ENCODE peak calls at places on chromosomes 3 and 15, in five cellular contexts. One of them, this sample, is unnamed.

GRCh38 chr15:25777047-25777446 is 86.1 kb downstream of the ATP10A start:
- DNase-seq in SK-N-SH: no peak
- DNase-seq in A549: no peak
- DNase-seq in GM12878: no peak
- DNase-seq in IMR-90: no peak
- DNase-seq in this sample: no peak

GRCh38 chr3:129422897-129423296 is 5.5 kb downstream of the EFCAB12 start:
- DNase-seq in SK-N-SH: no peak
- DNase-seq in A549: no peak
- DNase-seq in GM12878: no peak
- DNase-seq in IMR-90: no peak
- DNase-seq in this sample: no peak

GRCh38 chr15:74134387-74135027 is 4.1 kb downstream of the ISLR2 start:
- DNase-seq in SK-N-SH: no peak
- DNase-seq in A549: peak
- DNase-seq in GM12878: no peak
- DNase-seq in IMR-90: peak
- DNase-seq in this sample: no peak

GRCh38 chr15:56240390-56240789 is 3.3 kb downstream of the RFX7 start:
- DNase-seq in SK-N-SH: no peak
- DNase-seq in A549: no peak
- DNase-seq in GM12878: no peak
- DNase-seq in IMR-90: no peak
- DNase-seq in this sample: no peak

GRCh38 chr15:79332824-79333510 is 22.1 kb downstream of the TMED3 start:
- DNase-seq in SK-N-SH: no peak
- DNase-seq in A549: no peak
- DNase-seq in GM12878: no peak
- DNase-seq in IMR-90: no peak
- DNase-seq in this sample: no peak

GRCh38 chr15:75065851-75066509 is 42.6 kb downstream of the PPCDC start:
- DNase-seq in SK-N-SH: no peak
- DNase-seq in A549: no peak
- DNase-seq in GM12878: no peak
- DNase-seq in IMR-90: no peak
- DNase-seq in this sample: peak

GRCh38 chr15:43440721-43441281 is 52.2 kb downstream of the TP53BP1 start:
- DNase-seq in SK-N-SH: peak
- DNase-seq in A549: peak
- DNase-seq in GM12878: peak
- DNase-seq in IMR-90: peak
- DNase-seq in this sample: peak

GRCh38 chr15:67915374-67916050 is 75.7 kb upstream of the RNU6-1 start:
- DNase-seq in SK-N-SH: no peak
- DNase-seq in A549: peak
- DNase-seq in GM12878: no peak
- DNase-seq in IMR-90: no peak
- DNase-seq in this sample: no peak

GRCh38 chr15:43516185-43516584 is 1.2 kb upstream of the MAP1A start:
- DNase-seq in SK-N-SH: no peak
- DNase-seq in A549: no peak
- DNase-seq in GM12878: no peak
- DNase-seq in IMR-90: no peak
- DNase-seq in this sample: no peak

GRCh38 chr3:35739181-35739809 is 100.0 kb downstream of the ARPP21 start:
- DNase-seq in SK-N-SH: no peak
- DNase-seq in A549: no peak
- DNase-seq in GM12878: no peak
- DNase-seq in IMR-90: no peak
- DNase-seq in this sample: no peak

GRCh38 chr15:51861557-51862350 is 32.3 kb downstream of the TMOD3 start:
- DNase-seq in SK-N-SH: no peak
- DNase-seq in A549: no peak
- DNase-seq in GM12878: no peak
- DNase-seq in IMR-90: no peak
- DNase-seq in this sample: no peak

GRCh38 chr3:72036899-72037298 is 252.0 kb upstream of the PROK2 start:
- DNase-seq in SK-N-SH: no peak
- DNase-seq in A549: no peak
- DNase-seq in GM12878: no peak
- DNase-seq in IMR-90: peak
- DNase-seq in this sample: no peak

GRCh38 chr3:14914777-14915113 is 32.6 kb upstream of the NR2C2 start:
- DNase-seq in SK-N-SH: peak
- DNase-seq in A549: no peak
- DNase-seq in GM12878: no peak
- DNase-seq in IMR-90: no peak
- DNase-seq in this sample: no peak

GRCh38 chr3:191066669-191067068 is 132.4 kb upstream of the OSTN start:
- DNase-seq in SK-N-SH: no peak
- DNase-seq in A549: peak
- DNase-seq in GM12878: peak
- DNase-seq in IMR-90: peak
- DNase-seq in this sample: no peak

GRCh38 chr3:146505496-146505895 is 36.1 kb upstream of the PLSCR2 start:
- DNase-seq in SK-N-SH: no peak
- DNase-seq in A549: no peak
- DNase-seq in GM12878: no peak
- DNase-seq in IMR-90: no peak
- DNase-seq in this sample: no peak

GRCh38 chr15:68823561-68823960 is 2.9 kb upstream of the ANP32A start:
- DNase-seq in SK-N-SH: no peak
- DNase-seq in A549: no peak
- DNase-seq in GM12878: no peak
- DNase-seq in IMR-90: no peak
- DNase-seq in this sample: no peak

GRCh38 chr3:52490938-52491526 is 4.1 kb upstream of the STAB1 start:
- DNase-seq in SK-N-SH: no peak
- DNase-seq in A549: no peak
- DNase-seq in GM12878: no peak
- DNase-seq in IMR-90: peak
- DNase-seq in this sample: no peak

GRCh38 chr3:74267126-74267525 is 347.3 kb downstream of the CNTN3 start:
- DNase-seq in SK-N-SH: no peak
- DNase-seq in A549: no peak
- DNase-seq in GM12878: no peak
- DNase-seq in IMR-90: peak
- DNase-seq in this sample: no peak

GRCh38 chr15:44183363-44183762 is 11.7 kb downstream of the FRMD5 start:
- DNase-seq in SK-N-SH: no peak
- DNase-seq in A549: no peak
- DNase-seq in GM12878: no peak
- DNase-seq in IMR-90: no peak
- DNase-seq in this sample: no peak

GRCh38 chr15:41047474-41047873 is 68.6 kb downstream of the INO80 start:
- DNase-seq in SK-N-SH: no peak
- DNase-seq in A549: no peak
- DNase-seq in GM12878: no peak
- DNase-seq in IMR-90: no peak
- DNase-seq in this sample: no peak

GRCh38 chr3:116179091-116179490 is 266.2 kb downstream of the LSAMP start:
- DNase-seq in SK-N-SH: no peak
- DNase-seq in A549: no peak
- DNase-seq in GM12878: no peak
- DNase-seq in IMR-90: peak
- DNase-seq in this sample: no peak

GRCh38 chr15:90067953-90068613 is 34.2 kb downstream of the IDH2 start:
- DNase-seq in SK-N-SH: no peak
- DNase-seq in A549: no peak
- DNase-seq in GM12878: no peak
- DNase-seq in IMR-90: no peak
- DNase-seq in this sample: no peak

GRCh38 chr3:77412591-77412990 is 372.7 kb downstream of the ROBO2 start:
- DNase-seq in SK-N-SH: no peak
- DNase-seq in A549: no peak
- DNase-seq in GM12878: no peak
- DNase-seq in IMR-90: no peak
- DNase-seq in this sample: no peak

GRCh38 chr15:95741830-95742229 is 588.7 kb upstream of the NR2F2 start:
- DNase-seq in SK-N-SH: no peak
- DNase-seq in A549: no peak
- DNase-seq in GM12878: no peak
- DNase-seq in IMR-90: no peak
- DNase-seq in this sample: no peak

GRCh38 chr15:50228866-50229265 is 36.7 kb downstream of the HDC start:
- DNase-seq in SK-N-SH: no peak
- DNase-seq in A549: no peak
- DNase-seq in GM12878: no peak
- DNase-seq in IMR-90: no peak
- DNase-seq in this sample: no peak

GRCh38 chr3:32487781-32488526 is 14.7 kb downstream of the CMTM6 start:
- DNase-seq in SK-N-SH: no peak
- DNase-seq in A549: no peak
- DNase-seq in GM12878: no peak
- DNase-seq in IMR-90: no peak
- DNase-seq in this sample: no peak

GRCh38 chr3:62757045-62757444 is 118.2 kb downstream of the CADPS start:
- DNase-seq in SK-N-SH: no peak
- DNase-seq in A549: no peak
- DNase-seq in GM12878: no peak
- DNase-seq in IMR-90: no peak
- DNase-seq in this sample: no peak

DNA sequence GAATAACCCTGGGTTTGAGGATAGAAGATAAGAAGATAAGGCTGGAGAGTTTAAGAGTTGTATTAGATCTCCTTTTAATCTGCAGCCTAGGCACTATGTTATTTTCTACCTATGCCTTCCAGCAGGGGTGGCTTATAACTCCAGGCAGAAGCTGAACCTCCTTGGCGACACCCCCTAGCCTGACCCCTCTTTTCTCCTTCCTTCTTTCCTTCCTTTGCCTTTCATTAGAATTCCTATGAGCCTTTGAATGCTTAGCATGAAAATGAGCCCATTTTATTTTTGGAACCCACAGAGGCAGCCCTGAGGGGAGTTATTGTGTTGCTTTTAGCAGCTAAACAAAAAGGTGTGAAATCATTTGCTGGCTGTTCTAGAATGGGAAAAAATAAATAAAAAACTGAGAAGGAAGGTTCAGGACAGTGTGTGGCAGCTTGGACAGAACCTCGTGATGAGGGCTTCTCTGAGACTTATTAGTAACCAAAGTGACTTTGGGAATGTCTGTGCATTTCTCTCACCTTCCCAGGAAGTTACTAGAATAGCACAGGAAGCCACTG is 164.6 kb upstream of the ICE2 start:
- DNase-seq in SK-N-SH: no peak
- DNase-seq in A549: no peak
- DNase-seq in GM12878: no peak
- DNase-seq in IMR-90: no peak
- DNase-seq in this sample: no peak
- TF ChIP-seq RCOR1 in SK-N-SH: no peak
- TF ChIP-seq RCOR1 in A549: no peak
- TF ChIP-seq RCOR1 in GM12878: no peak
- TF ChIP-seq RCOR1 in IMR-90: no peak
- TF ChIP-seq RCOR1 in this sample: no peak

GRCh38 chr15:63495780-63496179 is 8.6 kb upstream of the USP3 start:
- DNase-seq in SK-N-SH: peak
- DNase-seq in A549: no peak
- DNase-seq in GM12878: no peak
- DNase-seq in IMR-90: no peak
- DNase-seq in this sample: no peak
- TF ChIP-seq RCOR1 in SK-N-SH: no peak
- TF ChIP-seq RCOR1 in A549: no peak
- TF ChIP-seq RCOR1 in GM12878: no peak
- TF ChIP-seq RCOR1 in IMR-90: no peak
- TF ChIP-seq RCOR1 in this sample: no peak

DNA sequence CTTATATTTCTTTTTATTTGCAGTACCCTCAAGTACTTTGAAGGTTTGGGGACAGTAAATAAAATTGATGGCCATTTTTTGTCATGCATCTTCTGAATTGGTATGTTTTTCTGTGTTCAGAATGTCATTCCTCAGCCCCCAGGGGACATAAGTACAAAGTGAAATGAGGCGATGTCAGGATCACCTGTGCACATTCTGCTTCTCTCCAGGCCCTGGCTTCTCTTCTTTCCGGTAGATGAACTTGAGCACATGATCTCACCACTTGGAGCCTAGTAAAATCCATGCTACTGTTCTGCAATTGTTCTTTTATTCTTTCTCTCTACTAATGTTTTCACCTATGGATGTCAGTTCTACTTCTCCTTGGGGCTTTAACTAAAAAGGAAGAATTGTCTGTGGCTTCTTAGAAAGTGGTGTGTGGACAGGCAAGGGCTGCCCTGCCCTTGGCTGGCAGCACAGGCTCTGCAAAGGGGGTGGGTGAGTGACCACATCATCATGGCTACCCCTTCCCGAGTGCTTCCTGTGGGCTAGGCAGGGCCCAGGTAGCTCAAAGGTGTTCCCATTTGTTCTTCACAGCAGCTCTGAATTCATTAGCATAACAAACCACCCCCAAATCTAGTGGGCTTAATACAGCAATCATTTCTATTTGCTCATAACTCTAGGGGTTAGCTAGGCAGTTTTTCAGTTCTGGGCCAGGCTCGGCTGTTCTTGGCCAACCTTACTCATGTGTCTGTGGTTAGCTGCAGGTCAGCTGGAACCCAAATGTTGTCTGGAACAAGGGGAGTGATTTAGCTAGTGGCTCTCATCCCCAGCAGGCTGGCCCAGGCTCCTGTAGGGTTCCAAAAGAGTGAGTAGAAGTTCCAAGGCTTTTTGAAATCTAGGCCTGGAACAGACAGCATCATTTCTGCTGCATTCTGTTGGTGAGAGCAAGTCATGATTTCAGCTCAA is 154.0 kb upstream of the CTDSPL start:
- DNase-seq in SK-N-SH: no peak
- DNase-seq in A549: no peak
- DNase-seq in GM12878: no peak
- DNase-seq in IMR-90: no peak
- DNase-seq in this sample: no peak
- TF ChIP-seq RCOR1 in SK-N-SH: no peak
- TF ChIP-seq RCOR1 in A549: no peak
- TF ChIP-seq RCOR1 in GM12878: no peak
- TF ChIP-seq RCOR1 in IMR-90: no peak
- TF ChIP-seq RCOR1 in this sample: no peak

GRCh38 chr3:49329201-49329600 is 10.7 kb downstream of the USP4 start:
- DNase-seq in SK-N-SH: no peak
- DNase-seq in A549: no peak
- DNase-seq in GM12878: no peak
- DNase-seq in IMR-90: peak
- DNase-seq in this sample: no peak

GRCh38 chr3:49327485-49327884 is 12.4 kb downstream of the USP4 start:
- DNase-seq in SK-N-SH: no peak
- DNase-seq in A549: peak
- DNase-seq in GM12878: no peak
- DNase-seq in IMR-90: no peak
- DNase-seq in this sample: no peak

DNA sequence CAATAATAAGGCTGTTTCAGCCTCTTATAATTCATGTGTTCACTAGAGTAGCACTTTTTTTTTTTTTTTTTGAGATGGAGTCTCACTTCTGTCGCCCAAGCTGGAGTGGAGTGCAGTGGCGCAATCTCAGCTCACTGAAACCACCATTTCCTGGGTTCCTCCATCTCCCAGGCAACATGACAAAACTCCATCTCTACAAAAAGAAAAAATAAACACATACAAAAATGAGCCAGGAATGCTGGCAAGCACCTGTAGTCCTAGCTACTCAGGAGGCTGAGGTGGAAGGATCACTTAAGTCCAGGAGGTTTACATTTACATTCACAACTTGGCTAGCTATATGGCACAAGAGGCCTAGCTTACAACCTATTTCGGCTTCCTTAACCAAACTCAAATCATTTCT is 6.8 kb downstream of the USP4 start:
- DNase-seq in SK-N-SH: no peak
- DNase-seq in A549: no peak
- DNase-seq in GM12878: no peak
- DNase-seq in IMR-90: no peak
- DNase-seq in this sample: no peak
- TF ChIP-seq RCOR1 in SK-N-SH: no peak
- TF ChIP-seq RCOR1 in A549: no peak
- TF ChIP-seq RCOR1 in GM12878: no peak
- TF ChIP-seq RCOR1 in IMR-90: no peak
- TF ChIP-seq RCOR1 in this sample: no peak